ENCODE peak calls at places on chromosomes 12 and 14, in seven cellular contexts. One of them, this sample, is unnamed.

GRCh38 chr14:87999282-87999681 is 5.7 kb upstream of the GPR65 start:
- DNase-seq in stimulated activated CD4-positive, alpha-beta T cell treated with anti-CD3 and anti-CD28 coated beads, Interleukin-12 subunit alpha, Interleukin-12 subunit beta, amount 100 ng/mL, for 48 hours: no peak
- DNase-seq in NCI-H1092 treated with DMSO at 0.1 percent for 48 hours: no peak
- DNase-seq in non-pigmented ciliary epithelial cell: no peak
- DNase-seq in tibial nerve: no peak
- DNase-seq in transverse colon: no peak
- DNase-seq in GM03348: no peak
- DNase-seq in this sample: no peak

GRCh38 chr14:96086574-96087077 is 47.5 kb downstream of the C14orf132 start:
- DNase-seq in GM03348: peak
- DNase-seq in tibial nerve: no peak
- DNase-seq in stimulated activated CD4-positive, alpha-beta T cell treated with anti-CD3 and anti-CD28 coated beads, Interleukin-12 subunit alpha, Interleukin-12 subunit beta, amount 100 ng/mL, for 48 hours: no peak
- DNase-seq in NCI-H1092 treated with DMSO at 0.1 percent for 48 hours: no peak
- DNase-seq in transverse colon: no peak
- DNase-seq in non-pigmented ciliary epithelial cell: no peak
- DNase-seq in this sample: no peak

GRCh38 chr12:25958254-25959068 is at the start of gene RASSF8:
- DNase-seq in tibial nerve: peak
- DNase-seq in NCI-H1092 treated with DMSO at 0.1 percent for 48 hours: peak
- DNase-seq in stimulated activated CD4-positive, alpha-beta T cell treated with anti-CD3 and anti-CD28 coated beads, Interleukin-12 subunit alpha, Interleukin-12 subunit beta, amount 100 ng/mL, for 48 hours: no peak
- DNase-seq in transverse colon: peak
- DNase-seq in GM03348: peak
- DNase-seq in non-pigmented ciliary epithelial cell: no peak
- DNase-seq in this sample: peak

GRCh38 chr14:100453930-100454329 is 130.8 kb downstream of the SLC25A47 start:
- DNase-seq in tibial nerve: no peak
- DNase-seq in transverse colon: no peak
- DNase-seq in NCI-H1092 treated with DMSO at 0.1 percent for 48 hours: no peak
- DNase-seq in GM03348: no peak
- DNase-seq in stimulated activated CD4-positive, alpha-beta T cell treated with anti-CD3 and anti-CD28 coated beads, Interleukin-12 subunit alpha, Interleukin-12 subunit beta, amount 100 ng/mL, for 48 hours: no peak
- DNase-seq in non-pigmented ciliary epithelial cell: no peak
- DNase-seq in this sample: no peak

GRCh38 chr12:32541754-32542374 is 137.2 kb upstream of the DNM1L start:
- DNase-seq in non-pigmented ciliary epithelial cell: no peak
- DNase-seq in stimulated activated CD4-positive, alpha-beta T cell treated with anti-CD3 and anti-CD28 coated beads, Interleukin-12 subunit alpha, Interleukin-12 subunit beta, amount 100 ng/mL, for 48 hours: no peak
- DNase-seq in tibial nerve: no peak
- DNase-seq in transverse colon: no peak
- DNase-seq in NCI-H1092 treated with DMSO at 0.1 percent for 48 hours: no peak
- DNase-seq in GM03348: no peak
- DNase-seq in this sample: no peak

GRCh38 chr12:10364839-10365681 is 24.8 kb downstream of the KLRK1 start:
- DNase-seq in NCI-H1092 treated with DMSO at 0.1 percent for 48 hours: peak
- DNase-seq in tibial nerve: no peak
- DNase-seq in stimulated activated CD4-positive, alpha-beta T cell treated with anti-CD3 and anti-CD28 coated beads, Interleukin-12 subunit alpha, Interleukin-12 subunit beta, amount 100 ng/mL, for 48 hours: peak
- DNase-seq in transverse colon: peak
- DNase-seq in non-pigmented ciliary epithelial cell: no peak
- DNase-seq in GM03348: peak
- DNase-seq in this sample: peak

GRCh38 chr14:105742531-105742848 is 216.1 kb downstream of the TMEM121 start:
- DNase-seq in tibial nerve: no peak
- DNase-seq in stimulated activated CD4-positive, alpha-beta T cell treated with anti-CD3 and anti-CD28 coated beads, Interleukin-12 subunit alpha, Interleukin-12 subunit beta, amount 100 ng/mL, for 48 hours: no peak
- DNase-seq in non-pigmented ciliary epithelial cell: no peak
- DNase-seq in GM03348: no peak
- DNase-seq in transverse colon: no peak
- DNase-seq in NCI-H1092 treated with DMSO at 0.1 percent for 48 hours: no peak
- DNase-seq in this sample: no peak

GRCh38 chr12:5232826-5233500 is 189.3 kb downstream of the KCNA5 start:
- DNase-seq in NCI-H1092 treated with DMSO at 0.1 percent for 48 hours: no peak
- DNase-seq in tibial nerve: no peak
- DNase-seq in non-pigmented ciliary epithelial cell: no peak
- DNase-seq in stimulated activated CD4-positive, alpha-beta T cell treated with anti-CD3 and anti-CD28 coated beads, Interleukin-12 subunit alpha, Interleukin-12 subunit beta, amount 100 ng/mL, for 48 hours: no peak
- DNase-seq in GM03348: no peak
- DNase-seq in transverse colon: no peak
- DNase-seq in this sample: no peak

GRCh38 chr14:68621400-68622365 is 171.2 kb downstream of the ZFP36L1 start:
- DNase-seq in GM03348: peak
- DNase-seq in stimulated activated CD4-positive, alpha-beta T cell treated with anti-CD3 and anti-CD28 coated beads, Interleukin-12 subunit alpha, Interleukin-12 subunit beta, amount 100 ng/mL, for 48 hours: no peak
- DNase-seq in transverse colon: no peak
- DNase-seq in non-pigmented ciliary epithelial cell: peak
- DNase-seq in tibial nerve: no peak
- DNase-seq in NCI-H1092 treated with DMSO at 0.1 percent for 48 hours: no peak
- DNase-seq in this sample: no peak

GRCh38 chr14:24160499-24160849 is 591 bp upstream of the IRF9 start:
- DNase-seq in GM03348: no peak
- DNase-seq in tibial nerve: no peak
- DNase-seq in non-pigmented ciliary epithelial cell: no peak
- DNase-seq in transverse colon: no peak
- DNase-seq in stimulated activated CD4-positive, alpha-beta T cell treated with anti-CD3 and anti-CD28 coated beads, Interleukin-12 subunit alpha, Interleukin-12 subunit beta, amount 100 ng/mL, for 48 hours: no peak
- DNase-seq in NCI-H1092 treated with DMSO at 0.1 percent for 48 hours: no peak
- DNase-seq in this sample: no peak

GRCh38 chr12:94604299-94604698 is 46.1 kb downstream of the TMCC3 start:
- DNase-seq in stimulated activated CD4-positive, alpha-beta T cell treated with anti-CD3 and anti-CD28 coated beads, Interleukin-12 subunit alpha, Interleukin-12 subunit beta, amount 100 ng/mL, for 48 hours: no peak
- DNase-seq in GM03348: no peak
- DNase-seq in transverse colon: no peak
- DNase-seq in tibial nerve: no peak
- DNase-seq in non-pigmented ciliary epithelial cell: no peak
- DNase-seq in NCI-H1092 treated with DMSO at 0.1 percent for 48 hours: no peak
- DNase-seq in this sample: no peak

GRCh38 chr12:19031032-19031431 is 98.5 kb upstream of the PLEKHA5 start:
- DNase-seq in GM03348: peak
- DNase-seq in non-pigmented ciliary epithelial cell: peak
- DNase-seq in NCI-H1092 treated with DMSO at 0.1 percent for 48 hours: no peak
- DNase-seq in tibial nerve: no peak
- DNase-seq in stimulated activated CD4-positive, alpha-beta T cell treated with anti-CD3 and anti-CD28 coated beads, Interleukin-12 subunit alpha, Interleukin-12 subunit beta, amount 100 ng/mL, for 48 hours: no peak
- DNase-seq in transverse colon: no peak
- DNase-seq in this sample: no peak

GRCh38 chr12:47577213-47577612 is 128.6 kb downstream of the RPAP3 start:
- DNase-seq in tibial nerve: no peak
- DNase-seq in stimulated activated CD4-positive, alpha-beta T cell treated with anti-CD3 and anti-CD28 coated beads, Interleukin-12 subunit alpha, Interleukin-12 subunit beta, amount 100 ng/mL, for 48 hours: no peak
- DNase-seq in NCI-H1092 treated with DMSO at 0.1 percent for 48 hours: peak
- DNase-seq in GM03348: peak
- DNase-seq in transverse colon: no peak
- DNase-seq in non-pigmented ciliary epithelial cell: no peak
- DNase-seq in this sample: no peak

GRCh38 chr12:31234955-31235867 is 90.7 kb downstream of the SINHCAF start:
- DNase-seq in transverse colon: peak
- DNase-seq in tibial nerve: no peak
- DNase-seq in stimulated activated CD4-positive, alpha-beta T cell treated with anti-CD3 and anti-CD28 coated beads, Interleukin-12 subunit alpha, Interleukin-12 subunit beta, amount 100 ng/mL, for 48 hours: no peak
- DNase-seq in non-pigmented ciliary epithelial cell: no peak
- DNase-seq in GM03348: peak
- DNase-seq in NCI-H1092 treated with DMSO at 0.1 percent for 48 hours: peak
- DNase-seq in this sample: no peak

GRCh38 chr12:71702590-71702989 is 16.7 kb downstream of the TMEM19 start:
- DNase-seq in stimulated activated CD4-positive, alpha-beta T cell treated with anti-CD3 and anti-CD28 coated beads, Interleukin-12 subunit alpha, Interleukin-12 subunit beta, amount 100 ng/mL, for 48 hours: no peak
- DNase-seq in transverse colon: no peak
- DNase-seq in tibial nerve: no peak
- DNase-seq in NCI-H1092 treated with DMSO at 0.1 percent for 48 hours: no peak
- DNase-seq in non-pigmented ciliary epithelial cell: no peak
- DNase-seq in GM03348: no peak
- DNase-seq in this sample: no peak

GRCh38 chr12:104504151-104504550 is 47.4 kb downstream of the CHST11 start:
- DNase-seq in GM03348: no peak
- DNase-seq in transverse colon: no peak
- DNase-seq in stimulated activated CD4-positive, alpha-beta T cell treated with anti-CD3 and anti-CD28 coated beads, Interleukin-12 subunit alpha, Interleukin-12 subunit beta, amount 100 ng/mL, for 48 hours: no peak
- DNase-seq in NCI-H1092 treated with DMSO at 0.1 percent for 48 hours: no peak
- DNase-seq in tibial nerve: no peak
- DNase-seq in non-pigmented ciliary epithelial cell: no peak
- DNase-seq in this sample: no peak

GRCh38 chr12:102169922-102170698 is 27.5 kb downstream of the PMCH start:
- DNase-seq in GM03348: peak
- DNase-seq in transverse colon: no peak
- DNase-seq in non-pigmented ciliary epithelial cell: peak
- DNase-seq in stimulated activated CD4-positive, alpha-beta T cell treated with anti-CD3 and anti-CD28 coated beads, Interleukin-12 subunit alpha, Interleukin-12 subunit beta, amount 100 ng/mL, for 48 hours: peak
- DNase-seq in tibial nerve: no peak
- DNase-seq in NCI-H1092 treated with DMSO at 0.1 percent for 48 hours: no peak
- DNase-seq in this sample: peak

GRCh38 chr12:114679942-114680341 is 4.0 kb downstream of the TBX3 start:
- DNase-seq in non-pigmented ciliary epithelial cell: no peak
- DNase-seq in GM03348: no peak
- DNase-seq in NCI-H1092 treated with DMSO at 0.1 percent for 48 hours: no peak
- DNase-seq in transverse colon: no peak
- DNase-seq in tibial nerve: no peak
- DNase-seq in stimulated activated CD4-positive, alpha-beta T cell treated with anti-CD3 and anti-CD28 coated beads, Interleukin-12 subunit alpha, Interleukin-12 subunit beta, amount 100 ng/mL, for 48 hours: no peak
- DNase-seq in this sample: no peak

GRCh38 chr12:93886533-93887511 is 209.6 kb downstream of the CRADD start:
- DNase-seq in stimulated activated CD4-positive, alpha-beta T cell treated with anti-CD3 and anti-CD28 coated beads, Interleukin-12 subunit alpha, Interleukin-12 subunit beta, amount 100 ng/mL, for 48 hours: no peak
- DNase-seq in NCI-H1092 treated with DMSO at 0.1 percent for 48 hours: no peak
- DNase-seq in GM03348: peak
- DNase-seq in transverse colon: no peak
- DNase-seq in tibial nerve: no peak
- DNase-seq in non-pigmented ciliary epithelial cell: peak
- DNase-seq in this sample: no peak

GRCh38 chr12:128976120-128976519 is 122.8 kb downstream of the GLT1D1 start:
- DNase-seq in tibial nerve: no peak
- DNase-seq in NCI-H1092 treated with DMSO at 0.1 percent for 48 hours: no peak
- DNase-seq in stimulated activated CD4-positive, alpha-beta T cell treated with anti-CD3 and anti-CD28 coated beads, Interleukin-12 subunit alpha, Interleukin-12 subunit beta, amount 100 ng/mL, for 48 hours: peak
- DNase-seq in GM03348: no peak
- DNase-seq in transverse colon: peak
- DNase-seq in non-pigmented ciliary epithelial cell: no peak
- DNase-seq in this sample: no peak

This sample was measured in germinal center.